ENCODE peak calls at places on chromosomes 7 and 10, in seven cellular contexts. Z, G, Q, E, W, M and N are unnamed samples.

GRCh38 chr7:1555046-1555812 is 776 bp downstream of the TMEM184A start:
- DNase-seq in Z (peak), G (peak), Q (no peak), E (peak), W (peak), M (peak), N (no peak)

GRCh38 chr10:80500572-80501380 is 36.9 kb upstream of the SH2D4B start:
- DNase-seq in Z (no peak), G (no peak), Q (peak), E (peak), W (peak), M (peak), N (peak)

GRCh38 chr7:26143298-26144044 is 8.5 kb upstream of the NFE2L3 start:
- DNase-seq in Z (no peak), G (no peak), Q (no peak), E (peak), W (peak), M (no peak), N (no peak)

GRCh38 chr10:57161157-57161556 is 800.1 kb upstream of the ZWINT start:
- DNase-seq in Z (no peak), G (no peak), Q (no peak), E (no peak), W (no peak), M (no peak), N (no peak)

GRCh38 chr7:30566596-30566995 is 28.1 kb upstream of the GARS1 start:
- DNase-seq in Z (no peak), G (no peak), Q (no peak), E (no peak), W (no peak), M (no peak), N (no peak)

GRCh38 chr10:58973235-58973595 is 203.2 kb upstream of the PHYHIPL start:
- DNase-seq in Z (no peak), G (no peak), Q (no peak), E (no peak), W (no peak), M (no peak), N (no peak)

GRCh38 chr10:122242266-122242665 is 28.8 kb upstream of the BTBD16 start:
- DNase-seq in Z (no peak), G (no peak), Q (no peak), E (no peak), W (no peak), M (no peak), N (no peak)

GRCh38 chr10:87544750-87545149 is 40.1 kb downstream of the MINPP1 start:
- DNase-seq in Z (no peak), G (no peak), Q (no peak), E (no peak), W (peak), M (no peak), N (no peak)

GRCh38 chr10:51501396-51501795 is 198.0 kb downstream of the CSTF2T start:
- DNase-seq in Z (no peak), G (no peak), Q (no peak), E (no peak), W (no peak), M (no peak), N (no peak)

GRCh38 chr7:156592124-156592884 is 48.3 kb upstream of the RNF32 start:
- DNase-seq in Z (no peak), G (no peak), Q (no peak), E (no peak), W (no peak), M (no peak), N (no peak)

GRCh38 chr10:35633006-35633980 is 8.8 kb downstream of the FZD8 start:
- DNase-seq in Z (no peak), G (no peak), Q (no peak), E (no peak), W (no peak), M (no peak), N (no peak)

GRCh38 chr10:79320785-79321493 is 26.3 kb upstream of the PPIF start:
- DNase-seq in Z (peak), G (no peak), Q (no peak), E (peak), W (peak), M (peak), N (no peak)

GRCh38 chr7:88141025-88141424 is 78.8 kb downstream of the SRI start:
- DNase-seq in Z (no peak), G (peak), Q (no peak), E (no peak), W (no peak), M (no peak), N (no peak)

GRCh38 chr10:109966961-109967738 is 40.6 kb upstream of the ADD3 start:
- DNase-seq in Z (peak), G (no peak), Q (no peak), E (no peak), W (peak), M (peak), N (no peak)

GRCh38 chr10:70742537-70743429 is 42.4 kb downstream of the TBATA start:
- DNase-seq in Z (peak), G (peak), Q (no peak), E (no peak), W (peak), M (peak), N (no peak)

GRCh38 chr10:113945075-113945686 is 90.7 kb downstream of the NHLRC2 start:
- DNase-seq in Z (no peak), G (peak), Q (no peak), E (peak), W (peak), M (peak), N (no peak)

GRCh38 chr10:31759816-31760626 is 168.6 kb downstream of the ARHGAP12 start:
- DNase-seq in Z (peak), G (peak), Q (peak), E (peak), W (peak), M (peak), N (peak)

GRCh38 chr10:122515588-122516231 is 44.8 kb upstream of the DMBT1 start:
- DNase-seq in Z (no peak), G (peak), Q (no peak), E (peak), W (peak), M (peak), N (no peak)

GRCh38 chr10:89470628-89471027 is 56.3 kb downstream of the IFIT5 start:
- DNase-seq in Z (no peak), G (no peak), Q (no peak), E (no peak), W (peak), M (peak), N (no peak)

GRCh38 chr7:11623093-11623678 is 208.8 kb downstream of the THSD7A start:
- DNase-seq in Z (no peak), G (no peak), Q (no peak), E (no peak), W (peak), M (no peak), N (no peak)

GRCh38 chr10:133159950-133160812 is at the start of gene KNDC1:
- DNase-seq in Z (no peak), G (no peak), Q (no peak), E (peak), W (peak), M (no peak), N (peak)

GRCh38 chr10:100997364-100998182 is 2.0 kb upstream of the LZTS2 start:
- DNase-seq in Z (no peak), G (peak), Q (peak), E (peak), W (peak), M (peak), N (peak)

GRCh38 chr7:22935269-22935668 is 78.7 kb downstream of the HYCC1 start:
- DNase-seq in Z (no peak), G (no peak), Q (no peak), E (no peak), W (no peak), M (no peak), N (no peak)

GRCh38 chr10:44723654-44724053 is 187.5 kb upstream of the TMEM72 start:
- DNase-seq in Z (no peak), G (no peak), Q (peak), E (peak), W (peak), M (peak), N (no peak)

GRCh38 chr7:55784151-55784550 is 78.4 kb downstream of the SEPTIN14 start:
- DNase-seq in Z (no peak), G (no peak), Q (no peak), E (no peak), W (no peak), M (no peak), N (no peak)

GRCh38 chr10:15715619-15716227 is 4.0 kb downstream of the ITGA8 start:
- DNase-seq in Z (no peak), G (no peak), Q (no peak), E (peak), W (peak), M (peak), N (no peak)

GRCh38 chr10:15719899-15720634 is at the start of gene ITGA8:
- DNase-seq in Z (no peak), G (peak), Q (no peak), E (no peak), W (peak), M (peak), N (peak)

GRCh38 chr10:15719062-15719898 is 442 bp downstream of the ITGA8 start:
- DNase-seq in Z (no peak), G (peak), Q (no peak), E (no peak), W (no peak), M (peak), N (peak)

GRCh38 chr10:15720635-15721310 is 1.1 kb upstream of the ITGA8 start:
- DNase-seq in Z (no peak), G (no peak), Q (no peak), E (no peak), W (no peak), M (no peak), N (no peak)

DNA sequence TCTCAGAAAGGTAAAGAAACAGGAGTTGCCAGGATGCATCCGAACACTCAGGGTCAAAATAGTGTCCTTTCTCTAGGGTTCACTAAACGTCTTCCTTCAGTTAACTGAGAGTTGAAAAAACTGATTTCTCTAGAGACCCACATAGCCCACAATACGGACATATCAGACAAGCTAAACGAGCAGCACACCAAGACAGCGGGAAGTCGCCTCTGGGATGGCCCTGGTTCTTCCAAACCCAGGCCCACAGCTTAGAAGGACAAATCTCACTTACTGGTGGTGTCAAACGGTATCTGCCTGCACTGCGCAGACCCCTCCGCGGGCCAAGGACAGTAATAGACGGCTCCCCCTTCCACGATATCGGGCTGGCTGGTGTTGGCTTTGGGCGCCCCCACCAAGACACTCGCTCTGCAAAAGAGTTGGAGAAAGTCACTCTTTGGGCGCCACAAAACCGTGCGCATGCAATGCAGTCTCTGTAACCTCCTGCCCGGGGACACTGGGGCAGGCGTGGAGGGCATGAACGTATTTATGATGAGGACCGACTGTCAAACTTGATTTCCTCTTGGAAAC is 1.1 kb downstream of the ITGA8 start:
- DNase-seq in Z (no peak), G (no peak), Q (no peak), E (no peak), W (no peak), M (no peak), N (no peak)
- TF ChIP-seq CTCF in Z (no peak), G (no peak), Q (no peak), E (no peak), W (no peak), M (no peak), N (no peak)

DNA sequence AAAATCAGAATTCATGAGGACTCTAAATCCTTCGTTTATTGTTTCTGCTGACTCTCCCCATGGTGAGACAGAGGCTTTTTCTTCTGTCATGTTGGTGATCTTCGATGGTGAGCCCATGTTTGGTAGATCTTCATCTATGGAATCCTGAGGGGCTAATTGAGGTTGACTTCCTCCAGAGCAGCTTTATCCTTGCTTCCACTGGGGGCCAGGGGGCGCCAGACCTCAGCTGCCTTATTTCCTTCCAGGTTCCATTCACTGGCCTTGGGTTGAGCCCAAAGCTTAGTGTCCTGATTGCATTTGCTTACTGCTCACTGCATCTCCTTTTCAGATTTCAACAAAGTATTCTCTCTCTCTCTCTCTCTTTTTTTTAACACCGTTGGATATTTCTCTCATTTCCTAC is 80.7 kb downstream of the GCC1 start:
- DNase-seq in Z (no peak), G (peak), Q (no peak), E (peak), W (peak), M (peak), N (peak)
- TF ChIP-seq CTCF in Z (peak), G (peak), Q (no peak), E (no peak), W (peak), M (peak), N (peak)

GRCh38 chr7:70723339-70723738 is 408.6 kb upstream of the GALNT17 start:
- DNase-seq in Z (no peak), G (no peak), Q (no peak), E (no peak), W (no peak), M (no peak), N (no peak)

GRCh38 chr7:70721500-70721899 is 410.4 kb upstream of the GALNT17 start:
- DNase-seq in Z (no peak), G (no peak), Q (no peak), E (no peak), W (no peak), M (no peak), N (no peak)

GRCh38 chr7:70719120-70719519 is 412.8 kb upstream of the GALNT17 start:
- DNase-seq in Z (no peak), G (no peak), Q (no peak), E (no peak), W (no peak), M (no peak), N (no peak)

GRCh38 chr7:70717553-70718248 is 414.2 kb upstream of the GALNT17 start:
- DNase-seq in Z (no peak), G (no peak), Q (no peak), E (no peak), W (no peak), M (no peak), N (no peak)

GRCh38 chr7:70720191-70720873 is 411.6 kb upstream of the GALNT17 start:
- DNase-seq in Z (no peak), G (no peak), Q (no peak), E (no peak), W (no peak), M (no peak), N (no peak)
- TF ChIP-seq CTCF in Z (no peak), G (no peak), Q (no peak), E (no peak), W (peak), M (peak), N (no peak)

GRCh38 chr7:52254396-52255025 is 780.9 kb upstream of the POM121L12 start:
- DNase-seq in Z (no peak), G (no peak), Q (no peak), E (no peak), W (no peak), M (no peak), N (no peak)

GRCh38 chr7:52261052-52261451 is 774.4 kb upstream of the POM121L12 start:
- DNase-seq in Z (no peak), G (no peak), Q (no peak), E (no peak), W (no peak), M (no peak), N (no peak)

GRCh38 chr7:52257890-52258289 is 777.5 kb upstream of the POM121L12 start:
- DNase-seq in Z (no peak), G (no peak), Q (no peak), E (no peak), W (no peak), M (no peak), N (no peak)

DNA sequence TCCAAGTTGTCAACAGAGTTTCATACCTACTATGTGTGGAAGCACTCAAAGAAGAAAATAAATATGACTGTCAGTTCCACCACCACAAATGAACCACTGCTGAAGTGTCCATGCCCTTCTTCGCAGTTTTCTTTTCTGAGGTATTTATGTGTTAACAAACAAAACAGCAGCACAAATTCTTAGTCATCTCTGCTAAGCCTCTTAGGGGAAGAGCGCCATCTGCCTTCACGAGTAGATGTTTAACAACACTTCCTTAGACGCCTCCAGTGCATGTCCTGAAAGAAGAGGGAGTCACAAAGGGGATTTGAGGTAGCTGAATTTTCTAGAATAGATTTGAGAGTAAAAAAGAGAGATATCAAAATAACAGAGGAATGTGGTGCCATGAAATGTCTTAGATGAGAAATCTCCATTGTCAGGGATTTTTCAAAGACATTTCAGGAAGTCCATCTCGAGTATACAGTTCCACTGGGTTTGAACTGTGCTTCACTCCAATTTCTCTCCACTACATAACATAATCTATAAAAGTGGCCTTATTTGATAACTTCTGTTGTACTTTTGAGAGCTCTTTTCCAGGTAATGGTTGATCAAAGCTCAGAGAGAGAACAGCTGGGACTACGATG is 775.3 kb upstream of the POM121L12 start:
- DNase-seq in Z (no peak), G (no peak), Q (no peak), E (peak), W (no peak), M (no peak), N (no peak)
- TF ChIP-seq CTCF in Z (no peak), G (peak), Q (no peak), E (no peak), W (no peak), M (no peak), N (no peak)

GRCh38 chr10:60869916-60870728 is 73.9 kb downstream of the RHOBTB1 start:
- DNase-seq in Z (no peak), G (no peak), Q (no peak), E (no peak), W (peak), M (no peak), N (no peak)
- TF ChIP-seq CTCF in Z (no peak), G (no peak), Q (no peak), E (no peak), W (peak), M (no peak), N (no peak)

GRCh38 chr7:136114966-136115762 is 138.0 kb upstream of the MTPN start:
- DNase-seq in Z (peak), G (peak), Q (no peak), E (peak), W (peak), M (peak), N (peak)

GRCh38 chr7:136123352-136123751 is 146.2 kb upstream of the MTPN start:
- DNase-seq in Z (no peak), G (no peak), Q (no peak), E (no peak), W (no peak), M (no peak), N (no peak)

GRCh38 chr7:136116186-136116585 is 139.0 kb upstream of the MTPN start:
- DNase-seq in Z (no peak), G (no peak), Q (no peak), E (no peak), W (no peak), M (no peak), N (no peak)

GRCh38 chr7:136117539-136117938 is 140.4 kb upstream of the MTPN start:
- DNase-seq in Z (no peak), G (no peak), Q (no peak), E (no peak), W (no peak), M (no peak), N (no peak)
- TF ChIP-seq CTCF in Z (no peak), G (no peak), Q (no peak), E (no peak), W (no peak), M (no peak), N (no peak)

GRCh38 chr10:118241229-118242137 is 100.6 kb downstream of the FAM204A start:
- DNase-seq in Z (peak), G (peak), Q (peak), E (peak), W (peak), M (peak), N (peak)
- TF ChIP-seq CTCF in Z (peak), G (peak), Q (peak), E (peak), W (peak), M (peak), N (peak)

GRCh38 chr7:137820677-137821420 is 25.9 kb downstream of the DGKI start:
- DNase-seq in Z (peak), G (no peak), Q (peak), E (peak), W (peak), M (peak), N (peak)

GRCh38 chr7:137820156-137820555 is 26.6 kb downstream of the DGKI start:
- DNase-seq in Z (no peak), G (no peak), Q (no peak), E (no peak), W (no peak), M (no peak), N (no peak)

GRCh38 chr7:137818036-137818435 is 28.7 kb downstream of the DGKI start:
- DNase-seq in Z (peak), G (no peak), Q (no peak), E (peak), W (peak), M (no peak), N (no peak)

DNA sequence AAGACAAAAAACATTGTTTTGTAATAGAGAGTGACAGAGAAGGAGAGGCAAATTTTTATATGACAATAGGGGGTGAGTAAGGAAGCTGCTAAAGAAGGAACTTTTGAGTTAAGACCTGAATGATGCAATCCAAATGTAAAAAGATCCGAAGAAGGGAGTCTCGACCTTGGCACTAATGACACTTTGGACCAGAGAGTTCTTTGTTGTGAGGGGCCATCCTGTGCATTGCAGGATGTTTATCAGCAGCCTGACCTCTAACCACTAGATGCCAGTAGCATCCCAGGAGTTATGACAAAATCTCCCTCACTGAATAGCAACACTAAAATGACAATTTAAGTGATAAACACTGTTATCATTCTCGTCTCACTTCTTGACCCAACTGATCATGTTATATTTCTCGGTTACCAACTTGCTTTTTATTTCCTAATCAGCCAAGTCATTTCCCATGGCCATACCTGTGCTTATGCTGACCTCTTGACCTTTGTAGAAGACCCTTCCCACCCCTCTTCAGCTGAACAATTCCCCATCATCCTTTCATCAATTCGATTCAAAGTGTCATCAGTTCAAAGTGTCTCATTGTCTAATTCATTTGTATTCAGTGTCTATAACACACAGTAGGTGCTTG is 30.0 kb downstream of the DGKI start:
- DNase-seq in Z (no peak), G (no peak), Q (no peak), E (peak), W (peak), M (no peak), N (no peak)
- TF ChIP-seq CTCF in Z (no peak), G (no peak), Q (no peak), E (no peak), W (peak), M (peak), N (peak)

GRCh38 chr7:71750290-71750689 is 618.3 kb downstream of the GALNT17 start:
- DNase-seq in Z (no peak), G (no peak), Q (no peak), E (no peak), W (no peak), M (no peak), N (no peak)

GRCh38 chr7:71740196-71740560 is 608.2 kb downstream of the GALNT17 start:
- DNase-seq in Z (no peak), G (no peak), Q (no peak), E (no peak), W (no peak), M (no peak), N (no peak)

GRCh38 chr7:71746004-71746403 is 614.1 kb downstream of the GALNT17 start:
- DNase-seq in Z (no peak), G (no peak), Q (no peak), E (no peak), W (no peak), M (no peak), N (no peak)
- TF ChIP-seq CTCF in Z (no peak), G (no peak), Q (no peak), E (no peak), W (no peak), M (no peak), N (no peak)